ENCODE peak calls at places on chromosomes 5 and 9, in four cellular contexts. U, Y, X and C are unnamed samples.

GRCh38 chr9:115883467-115884329 is 269.9 kb upstream of the PAPPA start:
- DNase-seq in Y (peak), U (peak), X (no peak), C (no peak)

GRCh38 chr5:76468625-76469410 is 65.7 kb downstream of the IQGAP2 start:
- DNase-seq in X (no peak), Y (no peak), U (no peak), C (no peak)

GRCh38 chr9:130445268-130445983 is 665 bp downstream of the ASS1 start:
- DNase-seq in U (no peak), Y (no peak), X (peak), C (no peak)

GRCh38 chr9:115413766-115414382 is 295.9 kb upstream of the TNC start:
- DNase-seq in U (no peak), X (no peak), Y (no peak), C (no peak)

GRCh38 chr5:80141147-80141671 is 106.1 kb downstream of the THBS4 start:
- DNase-seq in Y (peak), U (no peak), X (peak), C (no peak)

GRCh38 chr9:30574355-30575151 is 1809.9 kb upstream of the ACO1 start:
- DNase-seq in Y (no peak), U (no peak), X (no peak), C (no peak)

GRCh38 chr5:28984642-28985041 is 1946.3 kb upstream of the CDH9 start:
- DNase-seq in Y (no peak), U (no peak), X (no peak), C (no peak)

GRCh38 chr5:122773615-122774014 is 1.3 kb upstream of the SNX2 start:
- DNase-seq in X (no peak), Y (no peak), U (no peak), C (no peak)

GRCh38 chr5:79135790-79136553 is 24.4 kb downstream of the BHMT start:
- DNase-seq in Y (no peak), U (no peak), X (no peak), C (no peak)

GRCh38 chr5:65924366-65925093 is 1.8 kb upstream of the ERBIN start:
- DNase-seq in U (no peak), Y (peak), X (no peak), C (no peak)

GRCh38 chr9:127785023-127785932 is 556 bp upstream of the CDK9 start:
- DNase-seq in Y (peak), U (peak), X (peak), C (peak)

GRCh38 chr9:136977223-136978072 is at the start of gene PTGDS:
- DNase-seq in U (no peak), X (no peak), Y (no peak), C (no peak)

GRCh38 chr9:129584136-129584535 is 36.8 kb downstream of the C9orf50 start:
- DNase-seq in U (no peak), Y (peak), X (peak), C (peak)

GRCh38 chr9:10875752-10876151 is 262.9 kb upstream of the PTPRD start:
- DNase-seq in X (no peak), U (no peak), Y (no peak), C (no peak)

GRCh38 chr5:80588858-80589540 is 18.9 kb upstream of the ANKRD34B start:
- DNase-seq in Y (no peak), X (no peak), U (no peak), C (no peak)

GRCh38 chr5:31251032-31251431 is 57.5 kb downstream of the CDH6 start:
- DNase-seq in Y (no peak), X (no peak), U (no peak), C (no peak)
- TF ChIP-seq CTCF in Y (no peak), X (no peak), U (no peak), C (no peak)

DNA sequence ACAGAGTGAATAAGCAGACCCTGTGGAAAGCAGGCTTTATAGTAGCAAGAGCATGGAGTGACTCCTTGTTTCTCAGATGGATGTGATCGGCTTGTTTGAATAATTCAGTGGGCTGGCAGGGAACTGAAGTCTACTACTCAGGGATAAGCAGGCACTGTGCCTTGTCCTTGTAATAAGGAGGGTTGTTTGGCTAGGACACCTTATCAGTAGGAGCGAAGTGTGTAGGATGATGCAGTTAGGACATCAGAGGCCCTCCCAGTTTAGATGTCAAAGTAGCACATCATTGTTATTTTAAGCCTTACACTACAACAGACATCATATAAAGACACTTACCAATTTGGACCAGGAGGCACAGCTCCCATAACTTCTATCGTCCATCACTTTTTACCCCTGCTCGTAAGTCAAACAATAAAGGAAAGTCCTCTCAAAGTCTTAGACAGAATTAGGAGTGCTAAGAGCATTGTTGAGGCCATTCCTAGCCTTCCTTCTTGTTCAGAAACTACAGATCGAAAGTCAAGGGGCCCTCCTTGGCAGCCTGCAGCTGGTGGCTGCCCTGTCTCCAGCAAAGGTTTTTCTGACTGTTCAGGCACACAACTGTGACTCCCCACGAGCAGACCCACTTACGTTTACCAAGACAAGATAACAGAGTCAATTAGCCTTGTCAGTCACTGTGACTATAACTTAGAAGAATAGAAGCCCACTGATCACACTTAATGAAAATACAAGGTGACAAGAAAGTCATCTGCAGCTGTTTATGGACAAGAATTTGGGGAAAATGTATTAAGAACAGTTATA is 218.6 kb downstream of the SNX18 start:
- DNase-seq in Y (no peak), U (no peak), X (no peak), C (no peak)
- TF ChIP-seq CTCF in Y (no peak), U (no peak), X (no peak), C (no peak)

GRCh38 chr9:99253772-99254431 is 31.8 kb downstream of the SEC61B start:
- DNase-seq in X (no peak), Y (no peak), U (no peak), C (peak)
- TF ChIP-seq CTCF in X (no peak), Y (no peak), U (no peak), C (no peak)

GRCh38 chr5:131068893-131069643 is 96.0 kb downstream of the HINT1 start:
- DNase-seq in X (no peak), U (no peak), Y (no peak), C (peak)
- TF ChIP-seq CTCF in X (no peak), U (no peak), Y (no peak), C (no peak)

DNA sequence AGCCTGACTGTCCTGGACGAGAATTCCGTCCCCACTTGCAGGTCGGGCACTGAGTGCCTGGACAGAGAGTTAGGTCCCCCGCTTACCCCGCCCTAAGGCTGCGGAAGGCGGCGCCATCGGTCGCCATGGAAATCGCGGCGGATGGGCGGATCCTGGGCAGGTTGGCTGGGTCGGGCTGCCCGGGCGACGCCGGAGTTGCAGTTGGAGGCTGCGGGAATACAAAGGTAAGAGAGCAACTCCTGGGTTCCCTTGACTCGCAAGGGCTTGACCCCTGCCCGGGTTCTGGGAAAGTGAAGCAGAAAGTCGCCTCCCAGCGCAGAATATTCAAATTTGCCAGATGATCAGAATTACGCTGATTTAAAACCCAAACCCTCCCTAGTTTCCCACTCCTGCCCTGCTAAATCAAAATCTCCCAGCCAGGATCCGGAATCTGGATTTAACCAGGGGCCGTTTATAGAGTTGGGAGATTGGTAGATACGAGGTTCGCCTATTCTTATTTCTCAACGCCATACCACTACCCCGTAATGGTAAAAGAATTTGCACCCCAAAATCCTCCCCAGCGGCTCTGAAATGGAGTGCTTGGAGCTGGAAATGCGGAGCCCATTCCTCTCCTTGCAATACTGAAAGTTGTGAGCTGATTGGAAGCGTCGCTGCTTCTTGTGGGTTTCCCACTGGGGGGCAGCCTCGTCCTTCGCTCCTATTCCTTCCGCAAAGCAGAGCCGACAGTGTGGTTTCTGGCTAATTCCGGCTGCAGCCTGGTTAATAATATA is 156.4 kb upstream of the RASEF start:
- DNase-seq in X (peak), U (peak), Y (peak), C (peak)
- TF ChIP-seq CTCF in X (no peak), U (peak), Y (peak), C (no peak)

DNA sequence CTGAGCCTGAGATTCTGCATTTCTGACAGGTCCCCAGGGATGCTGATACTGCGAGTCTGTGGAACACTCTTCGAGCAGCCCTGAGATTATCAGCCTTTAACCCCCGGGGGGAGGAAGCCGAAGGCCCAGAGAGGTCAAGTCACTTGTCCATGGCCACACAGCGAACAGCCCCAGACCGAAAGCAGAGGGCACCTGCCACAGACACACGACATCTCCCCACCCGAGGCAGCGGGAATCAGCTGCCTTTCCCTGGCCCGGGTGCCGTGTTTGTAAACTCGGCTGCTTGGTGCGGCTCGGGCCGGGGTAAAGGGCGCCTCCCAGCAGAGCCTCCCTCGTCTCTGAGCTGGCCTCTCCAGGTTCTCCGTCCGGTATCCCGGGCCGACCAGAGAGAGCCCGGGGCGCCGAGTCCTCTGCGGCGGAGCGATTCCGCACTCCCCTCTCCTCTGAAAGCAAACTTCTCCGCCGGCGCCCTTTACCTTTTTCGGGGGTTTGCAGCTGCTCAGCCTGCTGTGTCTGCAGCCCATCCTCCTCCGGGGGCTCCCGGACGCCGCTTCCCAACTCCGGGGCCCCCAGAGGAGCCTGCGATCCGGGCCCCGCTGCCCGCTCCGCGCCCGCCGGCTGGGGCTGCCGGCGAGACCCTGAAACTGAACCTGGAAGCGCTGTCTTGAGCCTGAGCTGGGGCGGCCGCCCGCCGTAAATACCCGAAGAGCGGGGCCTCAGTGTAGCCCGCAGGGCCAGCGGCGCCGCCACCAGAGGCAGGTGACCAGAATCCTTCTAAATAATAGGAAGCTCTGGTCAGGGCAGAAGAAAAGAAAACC is at the start of gene CCDC69:
- DNase-seq in Y (peak), U (peak), X (peak), C (peak)
- TF ChIP-seq CTCF in Y (peak), U (peak), X (no peak), C (peak)

DNA sequence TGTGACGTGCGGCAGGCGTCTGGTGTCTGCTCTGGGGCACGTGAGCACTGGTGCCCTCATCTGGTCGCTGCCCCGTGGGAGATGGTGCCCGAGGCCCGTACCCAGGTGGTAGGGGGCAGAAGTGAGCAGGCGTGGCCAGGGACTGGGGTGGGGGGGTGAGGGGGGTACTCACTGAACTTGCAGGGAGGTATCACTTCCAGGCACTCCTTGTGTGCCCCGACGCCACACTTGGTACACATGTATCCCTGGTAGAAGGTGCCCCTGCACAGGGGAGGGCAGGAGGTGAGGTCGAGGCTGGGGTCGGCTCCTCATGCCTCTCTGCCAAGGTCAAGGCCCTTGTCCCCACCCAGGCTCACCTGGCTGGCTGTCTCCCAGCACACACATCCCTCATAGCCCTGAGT is 45.2 kb upstream of the SARDH start:
- DNase-seq in Y (peak), U (no peak), X (no peak), C (no peak)
- TF ChIP-seq CTCF in Y (no peak), U (no peak), X (no peak), C (no peak)

DNA sequence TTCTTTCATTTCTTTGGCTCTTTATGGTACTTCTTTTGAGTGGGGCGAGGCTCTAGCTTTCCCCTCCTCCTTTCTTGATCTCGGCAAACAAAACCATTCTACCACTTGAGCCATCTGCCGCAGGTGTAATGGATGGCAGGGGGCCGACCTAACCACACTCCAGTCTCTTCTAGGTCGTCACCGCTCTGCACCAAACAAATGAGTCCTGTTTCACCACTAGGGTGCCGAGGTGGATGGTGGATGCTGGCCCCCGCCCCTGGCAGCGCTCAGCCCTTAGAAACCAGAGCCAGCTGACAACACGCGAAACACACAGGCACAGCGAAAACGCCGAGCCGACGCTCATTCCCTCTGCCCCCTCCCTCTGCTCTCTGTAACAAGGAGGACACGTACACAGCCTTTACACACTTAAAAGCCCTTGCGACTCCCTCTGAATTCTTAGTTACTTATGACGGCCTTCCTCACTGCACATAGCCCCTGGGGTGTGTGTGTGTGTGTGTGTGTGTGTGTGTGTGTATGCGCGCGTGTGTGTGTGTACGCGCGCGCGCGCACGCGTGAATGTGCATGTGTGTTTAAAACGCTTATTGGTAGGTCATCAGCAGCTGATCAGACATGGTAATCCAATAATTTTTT is 199.4 kb downstream of the MEF2C start:
- DNase-seq in U (no peak), X (no peak), Y (peak), C (no peak)
- TF ChIP-seq CTCF in U (peak), X (no peak), Y (peak), C (peak)

DNA sequence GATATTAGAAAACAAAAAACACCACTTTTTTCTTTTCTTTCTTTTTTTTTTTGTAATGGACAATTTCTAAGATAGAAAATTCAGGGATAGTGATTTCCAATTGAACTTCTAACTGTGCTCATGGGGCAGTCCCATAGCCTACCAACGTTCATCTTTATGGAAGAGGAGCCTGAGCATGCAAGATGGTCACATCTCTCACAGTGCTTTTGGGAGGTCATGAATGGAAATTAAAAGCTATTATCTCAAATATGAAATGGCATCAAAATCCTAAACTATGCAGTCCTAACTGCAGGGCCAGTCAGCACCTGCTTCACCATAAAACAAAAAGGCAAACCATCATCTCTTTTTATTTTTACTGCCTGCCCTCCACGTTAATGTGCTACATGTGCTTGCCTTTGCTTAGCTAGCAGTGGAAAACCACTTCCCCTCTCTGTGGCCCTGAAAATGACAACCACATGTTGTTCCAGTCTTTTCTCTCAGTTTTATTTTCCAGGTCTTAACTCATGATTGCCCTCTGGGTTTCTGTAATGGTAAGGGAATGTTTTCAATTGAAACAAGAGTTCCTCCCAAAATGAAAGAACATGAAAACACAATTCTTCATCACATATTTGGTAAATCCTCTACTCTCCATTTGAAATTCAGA is 16.7 kb downstream of the IFNB1 start:
- DNase-seq in Y (no peak), X (no peak), U (no peak), C (no peak)
- TF ChIP-seq CTCF in Y (no peak), X (no peak), U (no peak), C (no peak)